ENCODE peak calls at places on chromosomes 7 and 10, in four cellular contexts. One of them, this sample, is unnamed.

GRCh38 chr7:22420008-22420407 is 63.1 kb upstream of the RAPGEF5 start:
- DNase-seq in upper lobe of right lung: no peak
- DNase-seq in mucosa of descending colon: no peak
- DNase-seq in choroid plexus epithelial cell: no peak
- DNase-seq in this sample: no peak

GRCh38 chr10:8444630-8445029 is 390.1 kb downstream of the GATA3 start:
- DNase-seq in upper lobe of right lung: no peak
- DNase-seq in mucosa of descending colon: no peak
- DNase-seq in choroid plexus epithelial cell: no peak
- DNase-seq in this sample: no peak

GRCh38 chr10:1068362-1069361 is 12.5 kb downstream of the WDR37 start:
- DNase-seq in upper lobe of right lung: no peak
- DNase-seq in mucosa of descending colon: no peak
- DNase-seq in choroid plexus epithelial cell: no peak
- DNase-seq in this sample: no peak

GRCh38 chr10:51092402-51092801 is 18.1 kb downstream of the PRKG1 start:
- DNase-seq in upper lobe of right lung: no peak
- DNase-seq in mucosa of descending colon: no peak
- DNase-seq in choroid plexus epithelial cell: peak; percentile 50
- DNase-seq in this sample: peak; percentile 70

GRCh38 chr7:35482231-35482630 is 212.7 kb downstream of the HERPUD2 start:
- DNase-seq in upper lobe of right lung: no peak
- DNase-seq in mucosa of descending colon: no peak
- DNase-seq in choroid plexus epithelial cell: no peak
- DNase-seq in this sample: no peak

GRCh38 chr10:131748831-131749766 is 151.7 kb upstream of the PPP2R2D start:
- DNase-seq in upper lobe of right lung: no peak
- DNase-seq in mucosa of descending colon: no peak
- DNase-seq in choroid plexus epithelial cell: no peak
- DNase-seq in this sample: no peak

GRCh38 chr10:4190876-4191275 is 405.9 kb upstream of the KLF6 start:
- DNase-seq in upper lobe of right lung: no peak
- DNase-seq in mucosa of descending colon: no peak
- DNase-seq in choroid plexus epithelial cell: no peak
- DNase-seq in this sample: no peak

GRCh38 chr10:21315321-21316220 is 209.9 kb downstream of the SKIDA1 start:
- DNase-seq in upper lobe of right lung: peak; percentile 75
- DNase-seq in mucosa of descending colon: no peak
- DNase-seq in choroid plexus epithelial cell: peak; percentile 97
- DNase-seq in this sample: no peak

GRCh38 chr7:150417239-150417638 is 33.2 kb upstream of the GIMAP8 start:
- DNase-seq in upper lobe of right lung: no peak
- DNase-seq in mucosa of descending colon: no peak
- DNase-seq in choroid plexus epithelial cell: no peak
- DNase-seq in this sample: no peak

GRCh38 chr7:149690688-149691446 is 82.5 kb downstream of the ZNF467 start:
- DNase-seq in upper lobe of right lung: no peak
- DNase-seq in mucosa of descending colon: no peak
- DNase-seq in choroid plexus epithelial cell: peak; percentile 77
- DNase-seq in this sample: peak; percentile 64

GRCh38 chr7:100827330-100828226 is at the start of gene EPHB4:
- DNase-seq in upper lobe of right lung: peak; percentile 89
- DNase-seq in mucosa of descending colon: peak; percentile 79
- DNase-seq in choroid plexus epithelial cell: peak; percentile 71
- DNase-seq in this sample: no peak

GRCh38 chr7:141184532-141185190 is 110.8 kb downstream of the TMEM178B start:
- DNase-seq in upper lobe of right lung: no peak
- DNase-seq in mucosa of descending colon: no peak
- DNase-seq in choroid plexus epithelial cell: no peak
- DNase-seq in this sample: no peak

GRCh38 chr7:95723583-95724180 is 48.7 kb upstream of the DYNC1I1 start:
- DNase-seq in upper lobe of right lung: no peak
- DNase-seq in mucosa of descending colon: no peak
- DNase-seq in choroid plexus epithelial cell: peak; percentile 76
- DNase-seq in this sample: peak; percentile 19

GRCh38 chr7:69246758-69247157 is 351.5 kb upstream of the AUTS2 start:
- DNase-seq in upper lobe of right lung: no peak
- DNase-seq in mucosa of descending colon: no peak
- DNase-seq in choroid plexus epithelial cell: no peak
- DNase-seq in this sample: no peak

GRCh38 chr7:1446611-1447032 is 12.6 kb downstream of the MICALL2 start:
- DNase-seq in upper lobe of right lung: no peak
- DNase-seq in mucosa of descending colon: no peak
- DNase-seq in choroid plexus epithelial cell: no peak
- DNase-seq in this sample: no peak

GRCh38 chr10:119346063-119346835 is 138.9 kb downstream of the GRK5 start:
- DNase-seq in upper lobe of right lung: peak; percentile 54
- DNase-seq in mucosa of descending colon: no peak
- DNase-seq in choroid plexus epithelial cell: peak; percentile 30
- DNase-seq in this sample: no peak

GRCh38 chr10:103633846-103634245 is 140.3 kb downstream of the NEURL1 start:
- DNase-seq in upper lobe of right lung: no peak
- DNase-seq in mucosa of descending colon: peak; percentile 22
- DNase-seq in choroid plexus epithelial cell: no peak
- DNase-seq in this sample: no peak

GRCh38 chr10:73506491-73506890 is 10.7 kb upstream of the PPP3CB start:
- DNase-seq in upper lobe of right lung: no peak
- DNase-seq in mucosa of descending colon: no peak
- DNase-seq in choroid plexus epithelial cell: no peak
- DNase-seq in this sample: no peak

GRCh38 chr7:131196808-131197207 is 130.9 kb upstream of the MKLN1 start:
- DNase-seq in upper lobe of right lung: no peak
- DNase-seq in mucosa of descending colon: no peak
- DNase-seq in choroid plexus epithelial cell: peak; percentile 56
- DNase-seq in this sample: peak; percentile 22

GRCh38 chr10:121084029-121084674 is 233.0 kb downstream of the WDR11 start:
- DNase-seq in upper lobe of right lung: no peak
- DNase-seq in mucosa of descending colon: no peak
- DNase-seq in choroid plexus epithelial cell: no peak
- DNase-seq in this sample: no peak

GRCh38 chr7:159212226-159212625 is 67.6 kb upstream of the VIPR2 start:
- DNase-seq in upper lobe of right lung: no peak
- DNase-seq in mucosa of descending colon: no peak
- DNase-seq in choroid plexus epithelial cell: no peak
- DNase-seq in this sample: no peak

GRCh38 chr7:10908600-10908999 is 65.1 kb upstream of the PHF14 start:
- DNase-seq in upper lobe of right lung: no peak
- DNase-seq in mucosa of descending colon: no peak
- DNase-seq in choroid plexus epithelial cell: no peak
- DNase-seq in this sample: no peak

GRCh38 chr10:100656479-100656878 is 88.9 kb upstream of the PAX2 start:
- DNase-seq in upper lobe of right lung: no peak
- DNase-seq in mucosa of descending colon: no peak
- DNase-seq in choroid plexus epithelial cell: peak; percentile 7
- DNase-seq in this sample: no peak

GRCh38 chr10:77297370-77297692 is 340.3 kb downstream of the KCNMA1 start:
- DNase-seq in upper lobe of right lung: no peak
- DNase-seq in mucosa of descending colon: no peak
- DNase-seq in choroid plexus epithelial cell: peak; percentile 34
- DNase-seq in this sample: no peak

GRCh38 chr7:135792866-135793265 is 44.3 kb upstream of the FAM180A start:
- DNase-seq in upper lobe of right lung: no peak
- DNase-seq in mucosa of descending colon: no peak
- DNase-seq in choroid plexus epithelial cell: no peak
- DNase-seq in this sample: no peak

GRCh38 chr10:68957654-68958053 is 1.7 kb downstream of the DDX21 start:
- DNase-seq in upper lobe of right lung: no peak
- DNase-seq in mucosa of descending colon: no peak
- DNase-seq in choroid plexus epithelial cell: peak; percentile 23
- DNase-seq in this sample: peak; percentile 39

GRCh38 chr7:155233703-155234492 is 63.8 kb upstream of the INSIG1 start:
- DNase-seq in upper lobe of right lung: no peak
- DNase-seq in mucosa of descending colon: no peak
- DNase-seq in choroid plexus epithelial cell: no peak
- DNase-seq in this sample: no peak

GRCh38 chr7:3200504-3200903 is 100.5 kb upstream of the SDK1 start:
- DNase-seq in upper lobe of right lung: no peak
- DNase-seq in mucosa of descending colon: no peak
- DNase-seq in choroid plexus epithelial cell: peak; percentile 85
- DNase-seq in this sample: no peak

GRCh38 chr7:93185303-93186027 is 37.3 kb upstream of the SAMD9L start:
- DNase-seq in upper lobe of right lung: no peak
- DNase-seq in mucosa of descending colon: no peak
- DNase-seq in choroid plexus epithelial cell: peak; percentile 21
- DNase-seq in this sample: no peak

GRCh38 chr7:2263176-2263575 is 21.1 kb downstream of the NUDT1 start:
- DNase-seq in upper lobe of right lung: no peak
- DNase-seq in mucosa of descending colon: no peak
- DNase-seq in choroid plexus epithelial cell: no peak
- DNase-seq in this sample: no peak

GRCh38 chr10:98957801-98958200 is 277.9 kb downstream of the HPSE2 start:
- DNase-seq in upper lobe of right lung: no peak
- DNase-seq in mucosa of descending colon: no peak
- DNase-seq in choroid plexus epithelial cell: no peak
- DNase-seq in this sample: no peak

GRCh38 chr10:92891885-92892705 is 43.8 kb downstream of the EXOC6 start:
- DNase-seq in upper lobe of right lung: no peak
- DNase-seq in mucosa of descending colon: peak; percentile 71
- DNase-seq in choroid plexus epithelial cell: peak; percentile 89
- DNase-seq in this sample: peak; percentile 98

GRCh38 chr7:39360766-39361165 is 205.4 kb upstream of the YAE1 start:
- DNase-seq in upper lobe of right lung: no peak
- DNase-seq in mucosa of descending colon: no peak
- DNase-seq in choroid plexus epithelial cell: no peak
- DNase-seq in this sample: no peak

DNA sequence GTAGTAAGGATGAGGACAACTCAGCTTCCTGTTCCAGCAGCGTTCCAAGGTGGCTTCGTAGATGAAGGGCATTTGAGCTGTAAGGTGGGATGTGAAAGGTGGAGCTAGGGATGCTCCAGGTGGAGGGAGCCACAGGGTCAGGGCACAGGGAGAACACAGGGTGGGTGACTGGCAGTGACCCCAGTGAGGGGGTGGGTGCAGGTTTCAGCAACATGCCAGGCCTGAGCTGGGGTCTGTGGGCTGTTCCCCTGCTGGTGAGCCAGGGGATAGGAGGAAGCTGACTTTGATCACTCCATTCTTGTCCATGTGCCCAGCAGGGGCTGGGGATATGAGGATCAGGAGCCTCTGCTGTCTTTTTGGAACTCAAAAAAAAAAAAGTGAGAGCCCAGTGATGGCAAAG is 33.2 kb downstream of the CDH23 start:
- DNase-seq in upper lobe of right lung: no peak
- DNase-seq in mucosa of descending colon: no peak
- DNase-seq in choroid plexus epithelial cell: no peak
- DNase-seq in this sample: no peak
- TF ChIP-seq CTCF in upper lobe of right lung: no peak
- TF ChIP-seq CTCF in mucosa of descending colon: no peak
- TF ChIP-seq CTCF in choroid plexus epithelial cell: peak; percentile 18
- TF ChIP-seq CTCF in this sample: no peak

GRCh38 chr7:133857376-133858119 is 269.6 kb upstream of the LRGUK start:
- DNase-seq in upper lobe of right lung: no peak
- DNase-seq in mucosa of descending colon: no peak
- DNase-seq in choroid plexus epithelial cell: no peak
- DNase-seq in this sample: no peak

GRCh38 chr7:133860628-133861135 is 266.5 kb upstream of the LRGUK start:
- DNase-seq in upper lobe of right lung: no peak
- DNase-seq in mucosa of descending colon: no peak
- DNase-seq in choroid plexus epithelial cell: no peak
- DNase-seq in this sample: no peak

GRCh38 chr7:133858311-133858710 is 268.8 kb upstream of the LRGUK start:
- DNase-seq in upper lobe of right lung: no peak
- DNase-seq in mucosa of descending colon: no peak
- DNase-seq in choroid plexus epithelial cell: no peak
- DNase-seq in this sample: no peak

GRCh38 chr7:133859871-133860427 is 267.2 kb upstream of the LRGUK start:
- DNase-seq in upper lobe of right lung: no peak
- DNase-seq in mucosa of descending colon: no peak
- DNase-seq in choroid plexus epithelial cell: no peak
- DNase-seq in this sample: no peak

GRCh38 chr7:133859191-133859590 is 267.9 kb upstream of the LRGUK start:
- DNase-seq in upper lobe of right lung: no peak
- DNase-seq in mucosa of descending colon: no peak
- DNase-seq in choroid plexus epithelial cell: no peak
- DNase-seq in this sample: no peak
- TF ChIP-seq CTCF in upper lobe of right lung: no peak
- TF ChIP-seq CTCF in mucosa of descending colon: no peak
- TF ChIP-seq CTCF in choroid plexus epithelial cell: no peak
- TF ChIP-seq CTCF in this sample: no peak

GRCh38 chr10:97612386-97612785 is 20.9 kb downstream of the MORN4 start:
- DNase-seq in upper lobe of right lung: no peak
- DNase-seq in mucosa of descending colon: no peak
- DNase-seq in choroid plexus epithelial cell: peak; percentile 77
- DNase-seq in this sample: no peak
- TF ChIP-seq CTCF in upper lobe of right lung: peak; percentile 43
- TF ChIP-seq CTCF in mucosa of descending colon: no peak
- TF ChIP-seq CTCF in choroid plexus epithelial cell: peak; percentile 45
- TF ChIP-seq CTCF in this sample: peak; percentile 54

DNA sequence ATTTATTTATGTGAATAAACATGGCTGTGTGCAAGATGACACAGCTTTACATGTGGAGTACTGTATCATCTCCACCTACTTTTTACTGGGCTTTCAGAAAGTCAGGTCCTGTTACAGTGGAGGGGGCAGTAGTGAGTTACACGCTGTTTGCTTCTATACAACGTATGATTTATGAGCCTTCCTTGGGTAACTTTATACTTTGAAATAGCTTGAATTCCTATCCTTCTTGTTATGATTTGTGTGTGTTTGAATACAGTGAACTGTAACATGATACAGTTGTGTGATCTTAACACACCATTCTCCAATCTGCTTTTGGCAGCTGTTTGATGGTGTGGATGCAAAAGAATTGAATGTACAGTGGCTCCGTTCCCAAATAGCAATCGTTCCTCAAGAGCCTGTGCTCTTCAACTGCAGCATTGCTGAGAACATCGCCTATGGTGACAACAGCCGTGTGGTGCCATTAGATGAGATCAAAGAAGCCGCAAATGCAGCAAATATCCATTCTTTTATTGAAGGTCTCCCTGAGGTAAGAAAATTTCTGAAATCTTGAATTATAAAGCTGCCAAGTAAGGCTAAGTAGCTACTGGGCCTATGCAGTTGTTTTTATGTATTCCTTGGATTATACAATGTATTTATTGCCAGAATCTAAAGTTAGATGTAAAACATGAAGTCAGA is 41.6 kb downstream of the SP8 start:
- DNase-seq in upper lobe of right lung: no peak
- DNase-seq in mucosa of descending colon: no peak
- DNase-seq in choroid plexus epithelial cell: peak; percentile 4
- DNase-seq in this sample: no peak
- TF ChIP-seq CTCF in upper lobe of right lung: no peak
- TF ChIP-seq CTCF in mucosa of descending colon: no peak
- TF ChIP-seq CTCF in choroid plexus epithelial cell: no peak
- TF ChIP-seq CTCF in this sample: peak; percentile 27

GRCh38 chr10:106819490-106819889 is 345.0 kb downstream of the SORCS1 start:
- DNase-seq in upper lobe of right lung: no peak
- DNase-seq in mucosa of descending colon: no peak
- DNase-seq in choroid plexus epithelial cell: no peak
- DNase-seq in this sample: no peak
- TF ChIP-seq CTCF in upper lobe of right lung: no peak
- TF ChIP-seq CTCF in mucosa of descending colon: no peak
- TF ChIP-seq CTCF in choroid plexus epithelial cell: no peak
- TF ChIP-seq CTCF in this sample: no peak

This sample was measured in LNCaP clone FGC.